ENCODE peak calls at places on chromosomes 11 and 22, in seven cellular contexts. L is RKO; M is activated CD4-positive, alpha-beta T cell treated with anti-CD3 and anti-CD28 coated beads, Interleukin-2, amount 50 U/mL, for 48 hours; V is ACHN; F is ovary; R is hepatocyte; I is non-pigmented ciliary epithelial cell. G is an unnamed sample.

GRCh38 chr22:26894766-26895485 is 237.5 kb downstream of the MIAT start:
- DNase-seq in I (peak; percentile 85), L (peak; percentile 37), R (peak; percentile 73), M (no peak), F (no peak), V (peak; percentile 84), G (no peak)

GRCh38 chr11:94201004-94201465 is 72.4 kb downstream of the PANX1 start:
- DNase-seq in L (peak; percentile 9), M (no peak), I (peak; percentile 40), F (no peak), R (peak; percentile 51), V (peak; percentile 47), G (no peak)

GRCh38 chr22:48642550-48642949 is 1185.1 kb downstream of the BRD1 start:
- DNase-seq in L (no peak), R (no peak), F (no peak), I (no peak), V (no peak), M (no peak), G (no peak)

GRCh38 chr11:64851831-64852337 is 7.4 kb upstream of the CDC42BPG start:
- DNase-seq in V (no peak), M (no peak), L (no peak), F (no peak), R (no peak), I (no peak), G (no peak)

GRCh38 chr11:12693485-12694181 is 19.4 kb downstream of the TEAD1 start:
- DNase-seq in M (peak; percentile 24), I (peak; percentile 96), L (peak; percentile 98), R (peak; percentile 73), F (peak; percentile 42), V (peak; percentile 89), G (no peak)

GRCh38 chr22:46971776-46972150 is 209.3 kb downstream of the TBC1D22A start:
- DNase-seq in R (no peak), L (no peak), M (no peak), I (no peak), F (no peak), V (no peak), G (no peak)

GRCh38 chr11:65112551-65113360 is 1.1 kb downstream of the TM7SF2 start:
- DNase-seq in F (peak; percentile 66), V (peak; percentile 40), R (peak; percentile 84), L (peak; percentile 72), I (no peak), M (peak; percentile 80), G (peak; percentile 89)

GRCh38 chr11:44726278-44727113 is at the start of gene TSPAN18:
- DNase-seq in M (peak; percentile 39), L (no peak), R (peak; percentile 69), F (peak; percentile 35), V (no peak), I (no peak), G (peak; percentile 73)

GRCh38 chr11:130804306-130805077 is 111.8 kb downstream of the SNX19 start:
- DNase-seq in L (no peak), F (no peak), M (no peak), I (no peak), R (no peak), V (no peak), G (no peak)

GRCh38 chr11:1751999-1752906 is 1.9 kb upstream of the IFITM10 start:
- DNase-seq in M (no peak), L (no peak), I (no peak), F (no peak), R (no peak), V (no peak), G (no peak)